ENCODE peak calls at places on chromosomes 6 and 20, in six cellular contexts. R is RCC 7860; S is ELR; A is amygdala; H is stimulated activated CD8-positive, alpha-beta memory T cell treated with anti-CD3 and anti-CD28 coated beads, Interleukin-2, amount 100 ng/mL, for 48 hours; F is GM04504. X is an unnamed sample.

GRCh38 chr6:28207244-28208179 is 17.6 kb upstream of the ZSCAN9 start:
- DNase-seq in S (peak; percentile 54), H (no peak), F (no peak), A (no peak), R (no peak), X (peak; percentile 35)

GRCh38 chr20:9551808-9552550 is 37.6 kb downstream of the LAMP5 start:
- DNase-seq in A (no peak), H (no peak), R (peak; percentile 60), S (peak; percentile 4), F (no peak), X (no peak)

GRCh38 chr6:53205778-53206177 is 57.1 kb upstream of the GCM1 start:
- DNase-seq in H (no peak), R (no peak), A (no peak), S (no peak), F (no peak), X (no peak)

GRCh38 chr6:1285589-1286340 is 26.1 kb upstream of the FOXQ1 start:
- DNase-seq in A (no peak), H (no peak), S (peak; percentile 83), F (peak; percentile 53), R (peak; percentile 70), X (no peak)

GRCh38 chr20:42836339-42836738 is 353.4 kb downstream of the PTPRT start:
- DNase-seq in A (no peak), F (no peak), H (no peak), S (no peak), R (no peak), X (no peak)

GRCh38 chr6:7594579-7595125 is 4.7 kb downstream of the SNRNP48 start:
- DNase-seq in F (no peak), S (no peak), H (no peak), R (no peak), A (no peak), X (no peak)

GRCh38 chr6:20817806-20818320 is 283.6 kb downstream of the CDKAL1 start:
- DNase-seq in A (no peak), F (no peak), R (no peak), S (no peak), H (no peak), X (no peak)

GRCh38 chr6:21953831-21954801 is 342.7 kb downstream of the PRL start:
- DNase-seq in A (no peak), R (peak; percentile 60), F (peak; percentile 15), H (no peak), S (peak; percentile 11), X (no peak)

GRCh38 chr20:46311039-46311650 is 2.8 kb upstream of the CDH22 start:
- DNase-seq in H (no peak), S (no peak), R (no peak), F (no peak), A (no peak), X (no peak)

GRCh38 chr6:25700841-25701240 is 48.8 kb downstream of the SCGN start:
- DNase-seq in F (no peak), R (no peak), H (no peak), A (no peak), S (no peak), X (no peak)

GRCh38 chr6:108798672-108799355 is 49.4 kb upstream of the ARMC2 start:
- DNase-seq in S (no peak), F (no peak), R (peak; percentile 59), H (peak; percentile 32), A (no peak), X (no peak)

GRCh38 chr6:154593122-154593521 is 82.6 kb upstream of the CNKSR3 start:
- DNase-seq in F (no peak), S (no peak), H (no peak), A (no peak), R (no peak), X (no peak)

GRCh38 chr6:15796844-15797243 is 134.0 kb upstream of the DTNBP1 start:
- DNase-seq in A (no peak), R (no peak), F (no peak), S (peak; percentile 41), H (no peak), X (no peak)

GRCh38 chr20:568097-568864 is 24.7 kb upstream of the CSNK2A1 start:
- DNase-seq in F (no peak), R (no peak), A (no peak), H (no peak), S (no peak), X (no peak)

GRCh38 chr6:15441215-15441868 is 195.5 kb downstream of the JARID2 start:
- DNase-seq in S (peak; percentile 83), F (peak; percentile 58), R (peak; percentile 29), A (no peak), H (no peak), X (no peak)

GRCh38 chr20:63686492-63687321 is 9.7 kb upstream of the TNFRSF6B start:
- DNase-seq in A (no peak), H (no peak), R (peak; percentile 91), S (peak; percentile 95), F (peak; percentile 78), X (no peak)

GRCh38 chr6:138454976-138455706 is 44.2 kb downstream of the NHSL1 start:
- DNase-seq in A (no peak), H (peak; percentile 6), S (peak; percentile 30), R (no peak), F (no peak), X (peak; percentile 53)

GRCh38 chr20:37513764-37514359 is 7.2 kb upstream of the NNAT start:
- DNase-seq in A (no peak), R (no peak), F (no peak), H (no peak), S (no peak), X (no peak)

GRCh38 chr20:41361757-41362747 is 4.6 kb downstream of the EMILIN3 start:
- DNase-seq in S (no peak), A (no peak), F (no peak), H (no peak), R (no peak), X (no peak)

GRCh38 chr20:62052336-62052841 is 13.3 kb downstream of the TAF4 start:
- DNase-seq in A (no peak), H (no peak), F (no peak), R (no peak), S (no peak), X (no peak)

GRCh38 chr20:4681971-4682370 is 39.7 kb upstream of the PRND start:
- DNase-seq in H (no peak), S (peak; percentile 65), A (no peak), R (no peak), F (peak; percentile 82), X (no peak)

GRCh38 chr6:134416501-134417154 is 98.7 kb upstream of the SGK1 start:
- DNase-seq in R (peak; percentile 14), A (no peak), S (peak; percentile 89), H (no peak), F (peak; percentile 69), X (no peak)

GRCh38 chr20:4722993-4723392 is 1.3 kb downstream of the PRND start:
- DNase-seq in A (no peak), F (no peak), R (no peak), S (no peak), H (no peak), X (no peak)

GRCh38 chr6:148565931-148566663 is 180.7 kb upstream of the UST start:
- DNase-seq in S (peak; percentile 95), A (no peak), H (no peak), R (peak; percentile 76), F (peak; percentile 82), X (peak; percentile 28)

GRCh38 chr6:40957616-40958492 is 81.2 kb downstream of the UNC5CL start:
- DNase-seq in H (no peak), R (peak; percentile 99), F (peak; percentile 80), A (no peak), S (peak; percentile 93), X (no peak)

X was measured in GM06990.